ENCODE peak calls at places on chromosomes 3 and 15, in five cellular contexts. O, Y, Q, J and P are unnamed samples.

GRCh38 chr3:72329354-72329753 is 518.9 kb downstream of the SHQ1 start:
- DNase-seq in J (no peak), Y (no peak), O (no peak), Q (peak), P (no peak)

GRCh38 chr3:64992462-64993285 is 304.9 kb upstream of the ADAMTS9 start:
- DNase-seq in Q (no peak), Y (no peak), J (no peak), O (no peak), P (no peak)

GRCh38 chr15:53580371-53580770 is 179.1 kb downstream of the WDR72 start:
- DNase-seq in Q (no peak), J (no peak), Y (no peak), O (no peak), P (no peak)

GRCh38 chr3:141407043-141407442 is 38.7 kb downstream of the ZBTB38 start:
- DNase-seq in O (peak), Q (peak), Y (peak), J (no peak), P (peak)

GRCh38 chr3:12467746-12468145 is 16.5 kb upstream of the TSEN2 start:
- DNase-seq in Q (no peak), J (no peak), Y (no peak), O (no peak), P (no peak)

GRCh38 chr3:4343258-4343657 is 40.1 kb downstream of the SETMAR start:
- DNase-seq in Q (no peak), O (peak), Y (no peak), J (no peak), P (no peak)

GRCh38 chr3:146637871-146638270 is 32.7 kb upstream of the PLSCR5 start:
- DNase-seq in O (no peak), J (no peak), Q (no peak), Y (no peak), P (no peak)

GRCh38 chr3:165159760-165160421 is 36.3 kb downstream of the SLITRK3 start:
- DNase-seq in Y (no peak), O (no peak), Q (no peak), J (no peak), P (no peak)

GRCh38 chr15:20367093-20367492 is 174.5 kb downstream of the GOLGA6L6 start:
- DNase-seq in J (no peak), O (no peak), Q (no peak), Y (no peak), P (no peak)

GRCh38 chr3:197534348-197534725 is 21.4 kb downstream of the BDH1 start:
- DNase-seq in Q (no peak), Y (no peak), J (no peak), O (no peak), P (no peak)

GRCh38 chr3:172607305-172608121 is 84.3 kb upstream of the TNFSF10 start:
- DNase-seq in Y (no peak), J (no peak), O (peak), Q (no peak), P (no peak)

GRCh38 chr3:51295625-51296024 is 89.5 kb upstream of the MANF start:
- DNase-seq in J (no peak), Y (peak), Q (no peak), O (no peak), P (no peak)

GRCh38 chr3:13079051-13079450 is 5.8 kb upstream of the IQSEC1 start:
- DNase-seq in Y (no peak), Q (no peak), J (no peak), O (no peak), P (no peak)

GRCh38 chr15:90315276-90315982 is 36.7 kb upstream of the ZNF774 start:
- DNase-seq in O (peak), Q (peak), Y (no peak), J (no peak), P (no peak)

GRCh38 chr3:136249593-136250225 is 431 bp upstream of the PCCB start:
- DNase-seq in Q (no peak), J (no peak), O (no peak), Y (no peak), P (no peak)

GRCh38 chr3:38039101-38039898 is at the start of gene DLEC1:
- DNase-seq in J (peak), Y (peak), Q (peak), O (peak), P (no peak)

GRCh38 chr3:57434041-57434440 is 110.1 kb downstream of the DNAH12 start:
- DNase-seq in Q (no peak), J (no peak), O (peak), Y (peak), P (no peak)

GRCh38 chr15:96330064-96330449 is 443 bp upstream of the NR2F2 start:
- DNase-seq in J (no peak), O (peak), Q (peak), Y (peak), P (no peak)

GRCh38 chr3:113963879-113964278 is 16.1 kb downstream of the ZDHHC23 start:
- DNase-seq in O (no peak), Y (no peak), Q (no peak), J (no peak), P (no peak)

GRCh38 chr15:59294574-59294960 is 78.1 kb downstream of the MYO1E start:
- DNase-seq in O (no peak), Y (no peak), Q (no peak), J (no peak), P (no peak)

GRCh38 chr3:52403271-52403841 is 41.5 kb downstream of the SEMA3G start:
- DNase-seq in O (no peak), Y (no peak), J (no peak), Q (no peak), P (no peak)

GRCh38 chr15:79219393-79220056 is 63.0 kb upstream of the ANKRD34C start:
- DNase-seq in Y (no peak), J (no peak), Q (no peak), O (no peak), P (no peak)

GRCh38 chr15:79221696-79222095 is 60.8 kb upstream of the ANKRD34C start:
- DNase-seq in J (no peak), Y (no peak), O (no peak), Q (no peak), P (no peak)

GRCh38 chr15:79213650-79214049 is 68.9 kb upstream of the ANKRD34C start:
- DNase-seq in Q (no peak), O (no peak), J (no peak), Y (no peak), P (no peak)

GRCh38 chr15:79218588-79219200 is 63.8 kb upstream of the ANKRD34C start:
- DNase-seq in O (peak), Y (no peak), Q (no peak), J (no peak), P (no peak)
- TF ChIP-seq CTCF in O (peak), Y (peak), Q (peak), J (no peak), P (no peak)

DNA sequence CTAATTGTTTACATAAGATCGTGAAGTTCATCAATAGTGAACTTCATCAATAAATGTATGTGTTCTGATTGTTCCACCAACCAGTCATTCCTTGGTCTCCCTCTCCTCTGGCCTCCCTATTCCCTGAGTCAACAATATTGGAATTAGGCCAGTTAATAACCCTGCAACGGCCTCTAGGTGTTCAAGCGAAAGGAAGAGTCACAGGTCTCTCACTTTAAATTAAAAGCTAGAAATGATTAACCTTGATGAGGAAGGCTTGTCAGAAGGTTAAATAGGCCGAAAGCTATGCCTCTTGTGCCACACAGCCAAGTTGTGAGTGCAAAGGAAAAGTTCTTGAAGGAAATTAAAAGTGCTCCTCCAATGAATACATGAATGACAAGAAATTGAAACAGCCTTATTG is 89.4 kb upstream of the ACKR4 start:
- DNase-seq in J (no peak), O (no peak), Y (no peak), Q (no peak), P (no peak)
- TF ChIP-seq CTCF in J (no peak), O (no peak), Y (no peak), Q (no peak), P (no peak)

GRCh38 chr15:48720646-48721045 is 75.1 kb upstream of the FBN1 start:
- DNase-seq in Y (no peak), O (peak), Q (peak), J (no peak), P (no peak)
- TF ChIP-seq CTCF in Y (no peak), O (no peak), Q (no peak), J (no peak), P (no peak)

GRCh38 chr15:33701304-33701696 is 267.0 kb upstream of the CHRM5 start:
- DNase-seq in Y (no peak), O (no peak), Q (no peak), J (no peak), P (no peak)

GRCh38 chr15:33698128-33698527 is 270.2 kb upstream of the CHRM5 start:
- DNase-seq in Y (no peak), Q (no peak), O (no peak), J (no peak), P (no peak)

GRCh38 chr15:33700695-33701303 is 267.5 kb upstream of the CHRM5 start:
- DNase-seq in Y (peak), Q (peak), O (peak), J (peak), P (no peak)

GRCh38 chr15:33699145-33699544 is 269.2 kb upstream of the CHRM5 start:
- DNase-seq in Y (no peak), O (no peak), Q (no peak), J (no peak), P (no peak)

DNA sequence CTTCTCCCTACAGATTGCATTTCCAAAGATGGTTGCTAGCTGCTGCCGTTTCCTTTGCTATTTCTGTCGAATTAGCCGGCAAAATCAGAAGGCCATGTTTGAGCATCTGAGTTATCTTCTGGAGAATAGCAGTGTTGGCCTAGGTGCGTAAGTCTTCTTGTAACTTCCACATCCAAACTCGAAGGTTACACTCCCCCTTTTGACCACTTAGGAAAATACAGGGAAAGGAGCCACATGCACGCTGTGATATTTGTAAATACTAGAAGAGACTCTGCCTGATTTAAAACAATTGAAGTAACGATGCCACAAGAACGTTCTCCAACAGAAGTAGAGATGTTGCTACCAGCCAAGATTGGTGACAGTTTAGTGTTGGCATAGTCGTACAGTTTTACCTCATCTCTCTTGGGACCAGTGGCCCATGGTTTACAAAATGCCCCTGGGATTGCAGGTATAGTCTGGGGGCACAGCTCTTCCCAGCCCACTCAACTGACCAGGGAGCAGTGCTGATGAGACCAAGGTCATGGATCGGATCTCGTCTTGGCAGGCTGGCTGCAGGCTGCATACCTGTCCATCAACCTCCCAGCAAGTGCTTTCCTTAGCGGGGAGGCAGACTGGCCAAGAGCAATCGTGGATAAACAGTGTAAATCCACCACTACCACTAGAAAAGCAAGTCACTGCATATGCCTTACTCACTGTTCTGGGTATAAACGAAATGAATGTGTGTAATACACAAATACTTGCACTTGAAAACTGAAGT is 268.4 kb upstream of the CHRM5 start:
- DNase-seq in Y (no peak), J (no peak), Q (no peak), O (peak), P (no peak)
- TF ChIP-seq CTCF in Y (peak), J (no peak), Q (peak), O (peak), P (no peak)

DNA sequence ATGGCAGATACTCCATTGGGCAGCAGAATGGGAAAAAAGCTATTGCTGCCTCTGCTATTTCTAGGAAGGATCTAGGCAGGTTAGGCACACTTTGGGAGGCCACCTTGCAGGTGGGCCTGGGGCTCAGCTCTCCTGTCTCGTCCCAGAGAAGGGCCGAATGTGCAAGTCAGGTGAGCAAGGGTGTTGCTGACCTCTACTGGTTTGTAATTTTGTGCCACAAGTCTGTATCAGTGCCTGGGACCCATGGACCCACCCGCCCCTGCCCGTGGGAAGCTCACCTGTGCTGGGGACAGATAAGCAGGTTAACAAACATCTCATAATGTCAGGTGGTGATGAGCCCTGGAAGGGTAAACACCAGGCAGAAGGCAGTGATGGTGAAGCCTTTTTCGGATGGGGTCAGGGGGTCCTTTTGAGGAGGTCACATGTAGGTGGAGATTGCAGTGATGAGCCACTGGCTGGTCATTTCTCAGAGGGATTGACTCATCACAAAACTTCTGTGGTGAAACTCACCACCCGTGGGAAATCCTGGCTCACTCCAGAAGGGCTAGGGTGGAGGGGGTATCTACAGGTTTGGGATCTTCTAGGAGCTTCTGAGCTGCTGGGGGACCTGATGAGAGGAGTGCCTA is 161.3 kb downstream of the KLF13 start:
- DNase-seq in O (peak), Y (peak), J (no peak), Q (no peak), P (no peak)
- TF ChIP-seq CTCF in O (peak), Y (peak), J (no peak), Q (no peak), P (no peak)

GRCh38 chr15:29747837-29748417 is 74.3 kb downstream of the TJP1 start:
- DNase-seq in Y (peak), J (no peak), O (peak), Q (no peak), P (no peak)
- TF ChIP-seq CTCF in Y (peak), J (peak), O (peak), Q (peak), P (no peak)

GRCh38 chr3:168939651-168940238 is 723.8 kb downstream of the MECOM start:
- DNase-seq in Q (no peak), O (no peak), J (no peak), Y (no peak), P (no peak)
- TF ChIP-seq CTCF in Q (no peak), O (no peak), J (no peak), Y (no peak), P (no peak)

DNA sequence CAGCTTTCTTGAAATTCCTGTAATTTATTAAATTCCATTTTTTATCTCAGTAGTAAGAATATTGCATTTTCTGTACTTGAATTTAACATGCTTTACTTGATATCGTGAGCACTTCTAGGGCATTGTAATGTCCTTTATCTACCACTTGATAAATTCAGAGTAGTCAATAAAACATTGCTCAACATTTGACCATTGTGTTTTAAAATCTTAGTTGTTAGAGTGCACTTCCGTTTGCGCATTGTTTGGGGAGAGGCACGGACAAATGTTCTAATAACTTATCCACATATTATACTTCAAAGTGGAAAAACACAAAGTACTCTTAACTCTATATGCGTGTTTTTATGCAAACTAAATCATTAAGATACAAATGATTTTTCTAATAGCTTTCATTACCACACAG is 444 bp downstream of the FAM227B start:
- DNase-seq in Q (no peak), J (no peak), Y (peak), O (peak), P (no peak)
- TF ChIP-seq CTCF in Q (peak), J (no peak), Y (no peak), O (no peak), P (no peak)

GRCh38 chr15:78284758-78285157 is 14.7 kb downstream of the SKIC8 start:
- DNase-seq in Q (no peak), J (no peak), O (no peak), Y (no peak), P (no peak)
- TF ChIP-seq CTCF in Q (no peak), J (no peak), O (peak), Y (no peak), P (no peak)

DNA sequence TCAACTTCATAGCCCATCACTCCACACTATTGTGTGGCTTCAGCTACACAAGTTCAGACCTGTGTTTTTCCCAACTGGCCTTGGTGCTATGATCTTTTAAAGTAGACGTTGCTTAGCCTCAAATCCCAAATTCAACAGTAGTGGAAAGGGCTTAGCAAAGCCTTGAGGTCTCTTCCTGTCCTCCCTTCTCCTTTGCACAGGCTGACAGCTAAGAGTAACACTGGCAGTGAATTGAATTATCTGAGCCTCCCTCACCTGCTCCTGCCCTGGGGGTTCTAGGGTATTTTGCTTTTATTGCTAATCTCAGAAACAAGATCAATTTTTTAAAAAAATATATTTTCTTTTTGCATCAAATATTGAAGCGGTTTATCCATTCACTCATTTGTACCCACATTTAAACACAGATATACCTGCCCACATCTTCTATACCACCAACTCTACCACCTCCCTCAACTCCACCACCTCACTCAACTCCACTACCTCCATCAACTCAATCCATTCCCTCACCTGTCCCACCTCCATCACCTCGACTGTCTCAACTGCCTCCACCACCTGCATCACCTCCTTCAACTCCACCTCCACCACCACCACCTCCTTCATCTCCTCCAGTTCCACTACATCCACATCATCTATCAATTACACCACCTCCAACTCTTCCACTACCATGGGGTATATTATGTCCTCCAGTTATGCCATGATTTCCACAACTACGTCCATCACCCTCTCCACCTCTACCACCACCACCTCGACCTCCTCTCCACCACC is 10.1 kb upstream of the FGD5 start:
- DNase-seq in Y (no peak), Q (no peak), O (no peak), J (no peak), P (no peak)
- TF ChIP-seq CTCF in Y (no peak), Q (no peak), O (no peak), J (no peak), P (no peak)